ENCODE peak calls at places on chromosomes 2 and 18, in four cellular contexts. E, Q, M and B are unnamed samples.

GRCh38 chr2:216792222-216793001 is 67.5 kb downstream of the TNP1 start:
- DNase-seq in Q (peak; percentile 86), E (peak; percentile 48), M (no peak), B (peak; percentile 52)

GRCh38 chr2:14960686-14961324 is 328.3 kb downstream of the LRATD1 start:
- DNase-seq in Q (peak; percentile 26), E (no peak), M (no peak), B (no peak)

GRCh38 chr18:44799422-44800421 is 119.0 kb downstream of the SETBP1 start:
- DNase-seq in M (no peak), E (no peak), Q (no peak), B (no peak)

GRCh38 chr2:98869272-98869641 is 66.8 kb downstream of the CRACDL start:
- DNase-seq in M (no peak), Q (peak; percentile 74), E (no peak), B (peak; percentile 48)

GRCh38 chr2:27021253-27021801 is 11.4 kb upstream of the TMEM214 start:
- DNase-seq in M (no peak), E (no peak), Q (no peak), B (no peak)

GRCh38 chr2:54570925-54571694 is 115.0 kb downstream of the SPTBN1 start:
- DNase-seq in M (no peak), Q (no peak), E (peak; percentile 97), B (no peak)

GRCh38 chr2:25000503-25001328 is 29.0 kb upstream of the DNAJC27 start:
- DNase-seq in E (peak; percentile 68), Q (no peak), M (no peak), B (no peak)

GRCh38 chr18:9627642-9628041 is 13.3 kb upstream of the PPP4R1 start:
- DNase-seq in Q (peak; percentile 94), M (no peak), E (peak; percentile 65), B (no peak)

GRCh38 chr2:234422242-234422641 is 74.6 kb downstream of the ARL4C start:
- DNase-seq in M (no peak), E (peak; percentile 95), Q (no peak), B (no peak)

GRCh38 chr2:41720298-41720697 is 327.5 kb upstream of the PKDCC start:
- DNase-seq in Q (no peak), M (no peak), E (no peak), B (no peak)

GRCh38 chr2:129957891-129958290 is 21.6 kb upstream of the RAB6C start:
- DNase-seq in M (no peak), Q (peak; percentile 89), E (no peak), B (no peak)

GRCh38 chr2:150606380-150607060 is 119.1 kb upstream of the RND3 start:
- DNase-seq in M (no peak), Q (no peak), E (peak; percentile 18), B (no peak)

GRCh38 chr2:208568203-208568602 is 161.6 kb downstream of the PTH2R start:
- DNase-seq in M (no peak), Q (no peak), E (no peak), B (no peak)

GRCh38 chr18:43671431-43671830 is 394.1 kb upstream of the SYT4 start:
- DNase-seq in E (peak; percentile 18), M (no peak), Q (no peak), B (no peak)

GRCh38 chr2:144947709-144948037 is 427.8 kb upstream of the ZEB2 start:
- DNase-seq in E (no peak), Q (no peak), M (no peak), B (no peak)
- H3K4me2 ChIP-seq in E (no peak overlapping the region), Q (no peak overlapping the region), M (no peak overlapping the region), B (no peak overlapping the region)

GRCh38 chr2:102037681-102038080 is 45.9 kb downstream of the IL1R2 start:
- DNase-seq in Q (no peak), E (no peak), M (no peak), B (no peak)
- H3K4me1 ChIP-seq in Q (no peaks in the 10 kb centered on the region), E (peaks cover 23% of the 10 kb centered on the region), M (no peaks in the 10 kb centered on the region), B (peaks cover 3% of the 10 kb centered on the region)

GRCh38 chr2:164669291-164669690 is 48.0 kb upstream of the GRB14 start:
- DNase-seq in M (no peak), Q (no peak), E (no peak), B (no peak)
- H3K56ac ChIP-seq in M (no peak overlapping the region), Q (no peak overlapping the region), E (no peak overlapping the region), B (no peak overlapping the region)

GRCh38 chr2:7771781-7772180 is 854.6 kb downstream of the RNF144A start:
- DNase-seq in Q (no peak), M (no peak), E (no peak), B (no peak)

GRCh38 chr2:7773362-7773973 is 856.3 kb downstream of the RNF144A start:
- DNase-seq in Q (peak; percentile 18), M (no peak), E (no peak), B (no peak)

GRCh38 chr2:7777668-7778067 is 860.5 kb downstream of the RNF144A start:
- DNase-seq in Q (peak; percentile 22), E (no peak), M (no peak), B (no peak)

GRCh38 chr2:7774481-7774880 is 857.3 kb downstream of the RNF144A start:
- DNase-seq in M (no peak), Q (no peak), E (no peak), B (no peak)

GRCh38 chr2:7773974-7774365 is 856.8 kb downstream of the RNF144A start:
- DNase-seq in E (no peak), Q (no peak), M (no peak), B (no peak)
- H3K4me2 ChIP-seq in E (no peak overlapping the region), Q (no peak overlapping the region), M (no peak overlapping the region), B (no peak overlapping the region)

DNA sequence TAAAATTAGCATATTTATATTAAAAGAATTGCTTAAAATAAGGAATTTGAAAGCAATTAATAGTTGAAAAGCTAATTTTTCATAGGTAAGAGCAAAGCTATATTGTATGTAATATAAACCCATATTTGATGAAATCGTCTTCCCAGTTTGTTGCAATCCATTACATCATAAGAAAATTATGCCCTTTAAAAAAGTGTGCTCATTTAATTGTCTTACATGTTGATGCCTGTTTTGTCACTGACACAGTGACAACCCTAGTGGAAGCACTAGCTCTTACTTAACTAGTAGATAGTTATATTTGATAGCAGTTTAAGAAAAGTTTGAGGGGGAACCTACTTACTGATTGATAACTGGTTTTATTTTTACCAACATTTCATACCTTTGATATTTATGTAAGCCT is 30.0 kb upstream of the IL18RAP start:
- DNase-seq in M (no peak), Q (no peak), E (no peak), B (no peak)
- H3K4me1 ChIP-seq in M (no peaks in the 10 kb centered on the region), Q (no peaks in the 10 kb centered on the region), E (no peaks in the 10 kb centered on the region), B (no peaks in the 10 kb centered on the region)

GRCh38 chr2:110755494-110756078 is 23.2 kb downstream of the ACOXL start:
- DNase-seq in Q (no peak), E (peak; percentile 16), M (no peak), B (no peak)

GRCh38 chr2:110764931-110765330 is 32.6 kb downstream of the ACOXL start:
- DNase-seq in Q (no peak), M (no peak), E (no peak), B (no peak)

GRCh38 chr2:110759411-110759810 is 27.0 kb downstream of the ACOXL start:
- DNase-seq in M (no peak), Q (no peak), E (no peak), B (no peak)
- H3K56ac ChIP-seq in M (no peak overlapping the region), Q (no peak overlapping the region), E (no peak overlapping the region), B (no peak overlapping the region)

DNA sequence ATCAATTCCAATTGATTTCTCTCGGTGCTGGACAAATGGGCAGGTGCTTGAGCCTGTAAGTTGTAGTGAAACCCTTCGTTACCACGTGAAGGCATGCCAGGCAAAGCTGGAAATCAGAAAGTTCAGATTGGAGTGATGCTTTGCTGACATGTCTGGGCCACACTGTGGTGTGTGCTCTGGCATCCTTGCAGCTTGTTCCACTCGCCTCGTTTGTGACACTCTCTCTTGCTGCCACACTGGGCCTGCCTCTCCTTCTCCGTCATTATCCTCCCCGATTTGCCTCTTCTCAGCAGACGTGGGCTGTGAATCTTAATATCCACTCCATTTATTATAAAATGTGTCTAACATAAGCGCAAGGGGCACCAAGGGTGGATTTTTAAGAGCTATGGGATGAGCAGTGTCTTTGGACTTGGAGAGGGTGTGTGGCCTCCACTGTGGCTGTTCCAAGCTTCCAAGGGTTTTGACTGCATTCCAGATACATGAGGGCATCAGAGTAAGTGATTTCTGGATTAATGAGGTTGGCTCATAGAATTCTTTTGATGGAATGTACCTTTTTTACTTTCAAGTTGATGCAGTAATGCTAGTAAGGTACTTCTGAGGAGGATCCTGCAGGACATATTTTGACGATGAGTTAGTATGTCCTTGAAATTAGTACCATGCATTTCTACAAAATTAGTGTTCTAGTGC is 238.8 kb downstream of the TPGS2 start:
- DNase-seq in Q (peak; percentile 32), E (peak; percentile 37), M (no peak), B (no peak)
- H3K4me2 ChIP-seq in Q (no peak overlapping the region), E (no peak overlapping the region), M (no peak overlapping the region), B (no peak overlapping the region)

GRCh38 chr2:144475044-144475443 is 44.9 kb downstream of the ZEB2 start:
- DNase-seq in Q (no peak), E (no peak), M (no peak), B (no peak)
- H3K4me1 ChIP-seq in Q (peaks cover 19% of the 10 kb centered on the region), E (peaks cover 18% of the 10 kb centered on the region), M (peaks cover 14% of the 10 kb centered on the region), B (peaks cover 11% of the 10 kb centered on the region)

DNA sequence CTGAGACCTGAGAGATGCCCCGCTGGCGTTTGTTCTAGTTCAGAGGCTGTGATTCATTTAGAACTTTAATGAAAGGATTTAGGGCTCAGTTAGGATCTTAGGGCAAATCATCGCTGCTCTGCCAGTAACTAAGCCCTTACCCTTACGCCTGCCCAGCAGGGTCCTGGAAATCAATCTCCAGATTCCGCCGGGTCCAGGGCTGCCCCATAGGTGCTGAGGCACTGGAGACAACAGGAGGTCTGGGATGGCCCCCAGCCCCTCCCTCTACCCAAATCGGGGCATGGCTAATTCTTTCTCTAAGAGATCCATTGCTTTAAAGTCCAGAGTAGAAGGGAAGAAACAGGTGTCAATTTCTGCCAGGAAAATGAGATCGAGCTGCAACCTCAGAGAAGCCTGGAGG is 83.1 kb downstream of the SDC1 start:
- DNase-seq in E (no peak), M (no peak), Q (no peak), B (no peak)
- H3K56ac ChIP-seq in E (peak overlapping the region; percentile 5), M (no peak overlapping the region), Q (no peak overlapping the region), B (no peak overlapping the region)